ENCODE peak calls at places on chromosomes 13 and 19, in four cellular contexts. One of them, this sample, is unnamed.

GRCh38 chr19:27652796-27653195 is 1560.2 kb downstream of the UQCRFS1 start:
- DNase-seq in A549: no peak
- DNase-seq in NCI-H2029 treated with DMSO at 0.1 percent for 48 hours: no peak
- DNase-seq in fibroblast of lung: no peak
- DNase-seq in this sample: no peak

GRCh38 chr19:56637976-56638555 is 4.9 kb upstream of the SMIM17 start:
- DNase-seq in A549: peak
- DNase-seq in NCI-H2029 treated with DMSO at 0.1 percent for 48 hours: no peak
- DNase-seq in fibroblast of lung: peak
- DNase-seq in this sample: peak

GRCh38 chr13:47932953-47933687 is 68.0 kb downstream of the SUCLA2 start:
- DNase-seq in A549: no peak
- DNase-seq in NCI-H2029 treated with DMSO at 0.1 percent for 48 hours: peak
- DNase-seq in fibroblast of lung: peak
- DNase-seq in this sample: no peak

GRCh38 chr13:58081301-58081820 is 449.8 kb downstream of the PCDH17 start:
- DNase-seq in A549: no peak
- DNase-seq in NCI-H2029 treated with DMSO at 0.1 percent for 48 hours: no peak
- DNase-seq in fibroblast of lung: no peak
- DNase-seq in this sample: no peak

GRCh38 chr13:28204690-28205443 is 66.5 kb downstream of the PAN3 start:
- DNase-seq in A549: no peak
- DNase-seq in NCI-H2029 treated with DMSO at 0.1 percent for 48 hours: no peak
- DNase-seq in fibroblast of lung: no peak
- DNase-seq in this sample: no peak

GRCh38 chr13:61463027-61463426 is 47.4 kb upstream of the PCDH20 start:
- DNase-seq in A549: no peak
- DNase-seq in NCI-H2029 treated with DMSO at 0.1 percent for 48 hours: no peak
- DNase-seq in fibroblast of lung: no peak
- DNase-seq in this sample: no peak

GRCh38 chr19:19537321-19538048 is 580 bp upstream of the CILP2 start:
- DNase-seq in A549: no peak
- DNase-seq in NCI-H2029 treated with DMSO at 0.1 percent for 48 hours: no peak
- DNase-seq in fibroblast of lung: no peak
- DNase-seq in this sample: peak

GRCh38 chr13:106468207-106468606 is 67.3 kb downstream of the EFNB2 start:
- DNase-seq in A549: no peak
- DNase-seq in NCI-H2029 treated with DMSO at 0.1 percent for 48 hours: no peak
- DNase-seq in fibroblast of lung: no peak
- DNase-seq in this sample: no peak

GRCh38 chr19:5977222-5977784 is 637 bp downstream of the RANBP3 start:
- DNase-seq in A549: no peak
- DNase-seq in NCI-H2029 treated with DMSO at 0.1 percent for 48 hours: no peak
- DNase-seq in fibroblast of lung: no peak
- DNase-seq in this sample: no peak

GRCh38 chr19:41939861-41940442 is 11.7 kb upstream of the ERFL start:
- DNase-seq in A549: no peak
- DNase-seq in NCI-H2029 treated with DMSO at 0.1 percent for 48 hours: no peak
- DNase-seq in fibroblast of lung: no peak
- DNase-seq in this sample: peak

GRCh38 chr13:75219479-75220237 is 262.3 kb downstream of the TBC1D4 start:
- DNase-seq in A549: peak
- DNase-seq in NCI-H2029 treated with DMSO at 0.1 percent for 48 hours: no peak
- DNase-seq in fibroblast of lung: peak
- DNase-seq in this sample: peak

GRCh38 chr13:101736551-101736950 is 284.1 kb downstream of the ITGBL1 start:
- DNase-seq in A549: no peak
- DNase-seq in NCI-H2029 treated with DMSO at 0.1 percent for 48 hours: no peak
- DNase-seq in fibroblast of lung: no peak
- DNase-seq in this sample: no peak

GRCh38 chr13:73870970-73871935 is 263.0 kb downstream of the KLF12 start:
- DNase-seq in A549: no peak
- DNase-seq in NCI-H2029 treated with DMSO at 0.1 percent for 48 hours: no peak
- DNase-seq in fibroblast of lung: peak
- DNase-seq in this sample: peak

This sample was measured in AG20443.